ENCODE peak calls at places on chromosomes 1 and 21, in seven cellular contexts. One of them, this sample, is unnamed.

GRCh38 chr21:36783612-36784383 is 84.9 kb downstream of the SIM2 start:
- DNase-seq in endothelial cell of umbilical vein: peak
- DNase-seq in MM.1S: no peak
- DNase-seq in fibroblast of lung: no peak
- DNase-seq in choroid plexus epithelial cell: peak
- DNase-seq in AG04450: peak
- DNase-seq in BJ: peak
- DNase-seq in this sample: peak

GRCh38 chr1:81834921-81835698 is 34.4 kb downstream of the ADGRL2 start:
- DNase-seq in endothelial cell of umbilical vein: peak
- DNase-seq in fibroblast of lung: peak
- DNase-seq in BJ: no peak
- DNase-seq in AG04450: peak
- DNase-seq in MM.1S: peak
- DNase-seq in choroid plexus epithelial cell: peak
- DNase-seq in this sample: no peak

GRCh38 chr1:30759718-30760281 is 2.2 kb upstream of the LAPTM5 start:
- DNase-seq in fibroblast of lung: no peak
- DNase-seq in AG04450: no peak
- DNase-seq in choroid plexus epithelial cell: no peak
- DNase-seq in MM.1S: peak
- DNase-seq in BJ: no peak
- DNase-seq in endothelial cell of umbilical vein: no peak
- DNase-seq in this sample: no peak

GRCh38 chr1:51526248-51526647 is 7.2 kb upstream of the EPS15 start:
- DNase-seq in AG04450: no peak
- DNase-seq in fibroblast of lung: no peak
- DNase-seq in choroid plexus epithelial cell: no peak
- DNase-seq in MM.1S: no peak
- DNase-seq in endothelial cell of umbilical vein: no peak
- DNase-seq in BJ: no peak
- DNase-seq in this sample: no peak

GRCh38 chr1:155179107-155180031 is 5.7 kb downstream of the TRIM46 start:
- DNase-seq in MM.1S: no peak
- DNase-seq in AG04450: no peak
- DNase-seq in fibroblast of lung: no peak
- DNase-seq in endothelial cell of umbilical vein: no peak
- DNase-seq in BJ: no peak
- DNase-seq in choroid plexus epithelial cell: no peak
- DNase-seq in this sample: no peak

GRCh38 chr1:113684153-113684541 is 75.1 kb downstream of the PHTF1 start:
- DNase-seq in MM.1S: no peak
- DNase-seq in fibroblast of lung: peak
- DNase-seq in AG04450: peak
- DNase-seq in choroid plexus epithelial cell: peak
- DNase-seq in BJ: peak
- DNase-seq in endothelial cell of umbilical vein: peak
- DNase-seq in this sample: no peak

GRCh38 chr1:68409426-68409825 is 40.3 kb downstream of the RPE65 start:
- DNase-seq in choroid plexus epithelial cell: no peak
- DNase-seq in fibroblast of lung: peak
- DNase-seq in endothelial cell of umbilical vein: no peak
- DNase-seq in BJ: no peak
- DNase-seq in MM.1S: no peak
- DNase-seq in AG04450: peak
- DNase-seq in this sample: no peak

GRCh38 chr1:220877348-220878095 is 1.7 kb upstream of the HLX start:
- DNase-seq in fibroblast of lung: no peak
- DNase-seq in MM.1S: no peak
- DNase-seq in endothelial cell of umbilical vein: no peak
- DNase-seq in BJ: no peak
- DNase-seq in AG04450: no peak
- DNase-seq in choroid plexus epithelial cell: no peak
- DNase-seq in this sample: no peak

GRCh38 chr1:64624446-64624766 is 120.5 kb upstream of the RAVER2 start:
- DNase-seq in MM.1S: peak
- DNase-seq in BJ: peak
- DNase-seq in endothelial cell of umbilical vein: peak
- DNase-seq in choroid plexus epithelial cell: peak
- DNase-seq in AG04450: no peak
- DNase-seq in fibroblast of lung: peak
- DNase-seq in this sample: no peak

GRCh38 chr1:35573198-35573775 is at the start of gene TFAP2E:
- DNase-seq in MM.1S: no peak
- DNase-seq in BJ: no peak
- DNase-seq in endothelial cell of umbilical vein: peak
- DNase-seq in fibroblast of lung: peak
- DNase-seq in choroid plexus epithelial cell: no peak
- DNase-seq in AG04450: no peak
- DNase-seq in this sample: no peak

GRCh38 chr1:15946546-15947381 is 29.1 kb downstream of the ZBTB17 start:
- DNase-seq in BJ: no peak
- DNase-seq in choroid plexus epithelial cell: no peak
- DNase-seq in fibroblast of lung: no peak
- DNase-seq in endothelial cell of umbilical vein: no peak
- DNase-seq in MM.1S: no peak
- DNase-seq in AG04450: no peak
- DNase-seq in this sample: no peak

GRCh38 chr1:5733596-5733995 is 258.6 kb downstream of the NPHP4 start:
- DNase-seq in AG04450: no peak
- DNase-seq in BJ: no peak
- DNase-seq in endothelial cell of umbilical vein: no peak
- DNase-seq in choroid plexus epithelial cell: no peak
- DNase-seq in fibroblast of lung: no peak
- DNase-seq in MM.1S: no peak
- DNase-seq in this sample: no peak

GRCh38 chr1:193069748-193070394 is 10.5 kb downstream of the RO60 start:
- DNase-seq in MM.1S: peak
- DNase-seq in choroid plexus epithelial cell: peak
- DNase-seq in BJ: no peak
- DNase-seq in fibroblast of lung: peak
- DNase-seq in AG04450: no peak
- DNase-seq in endothelial cell of umbilical vein: peak
- DNase-seq in this sample: no peak

GRCh38 chr1:117838911-117839310 is 90.5 kb downstream of the GDAP2 start:
- DNase-seq in endothelial cell of umbilical vein: peak
- DNase-seq in fibroblast of lung: peak
- DNase-seq in BJ: peak
- DNase-seq in AG04450: no peak
- DNase-seq in choroid plexus epithelial cell: peak
- DNase-seq in MM.1S: no peak
- DNase-seq in this sample: no peak
- H3K4me3 ChIP-seq in endothelial cell of umbilical vein: no peak
- H3K4me3 ChIP-seq in fibroblast of lung: no peak
- H3K4me3 ChIP-seq in BJ: no peak
- H3K4me3 ChIP-seq in AG04450: no peak
- H3K4me3 ChIP-seq in choroid plexus epithelial cell: no peak
- H3K4me3 ChIP-seq in MM.1S: no peak
- H3K4me3 ChIP-seq in this sample: no peak

GRCh38 chr1:53860967-53861411 is 22.9 kb upstream of the NDC1 start:
- DNase-seq in fibroblast of lung: peak
- DNase-seq in choroid plexus epithelial cell: peak
- DNase-seq in AG04450: peak
- DNase-seq in endothelial cell of umbilical vein: peak
- DNase-seq in MM.1S: peak
- DNase-seq in BJ: no peak
- DNase-seq in this sample: no peak
- TF ChIP-seq CTCF in fibroblast of lung: peak
- TF ChIP-seq CTCF in choroid plexus epithelial cell: peak
- TF ChIP-seq CTCF in AG04450: peak
- TF ChIP-seq CTCF in endothelial cell of umbilical vein: peak
- TF ChIP-seq CTCF in MM.1S: peak
- TF ChIP-seq CTCF in BJ: peak
- TF ChIP-seq CTCF in this sample: peak

GRCh38 chr1:13516606-13517005 is 2.8 kb upstream of the LRRC38 start:
- DNase-seq in choroid plexus epithelial cell: no peak
- DNase-seq in fibroblast of lung: no peak
- DNase-seq in BJ: no peak
- DNase-seq in AG04450: no peak
- DNase-seq in endothelial cell of umbilical vein: no peak
- DNase-seq in MM.1S: no peak
- DNase-seq in this sample: no peak

GRCh38 chr1:13512472-13512871 is 1.3 kb downstream of the LRRC38 start:
- DNase-seq in choroid plexus epithelial cell: no peak
- DNase-seq in fibroblast of lung: no peak
- DNase-seq in AG04450: no peak
- DNase-seq in MM.1S: no peak
- DNase-seq in BJ: no peak
- DNase-seq in endothelial cell of umbilical vein: no peak
- DNase-seq in this sample: no peak

GRCh38 chr1:13513885-13514546 is at the start of gene LRRC38:
- DNase-seq in MM.1S: peak
- DNase-seq in endothelial cell of umbilical vein: no peak
- DNase-seq in fibroblast of lung: no peak
- DNase-seq in BJ: no peak
- DNase-seq in AG04450: no peak
- DNase-seq in choroid plexus epithelial cell: no peak
- DNase-seq in this sample: no peak

GRCh38 chr1:13510499-13510898 is 3.3 kb downstream of the LRRC38 start:
- DNase-seq in AG04450: no peak
- DNase-seq in choroid plexus epithelial cell: no peak
- DNase-seq in MM.1S: no peak
- DNase-seq in fibroblast of lung: no peak
- DNase-seq in endothelial cell of umbilical vein: no peak
- DNase-seq in BJ: no peak
- DNase-seq in this sample: no peak

DNA sequence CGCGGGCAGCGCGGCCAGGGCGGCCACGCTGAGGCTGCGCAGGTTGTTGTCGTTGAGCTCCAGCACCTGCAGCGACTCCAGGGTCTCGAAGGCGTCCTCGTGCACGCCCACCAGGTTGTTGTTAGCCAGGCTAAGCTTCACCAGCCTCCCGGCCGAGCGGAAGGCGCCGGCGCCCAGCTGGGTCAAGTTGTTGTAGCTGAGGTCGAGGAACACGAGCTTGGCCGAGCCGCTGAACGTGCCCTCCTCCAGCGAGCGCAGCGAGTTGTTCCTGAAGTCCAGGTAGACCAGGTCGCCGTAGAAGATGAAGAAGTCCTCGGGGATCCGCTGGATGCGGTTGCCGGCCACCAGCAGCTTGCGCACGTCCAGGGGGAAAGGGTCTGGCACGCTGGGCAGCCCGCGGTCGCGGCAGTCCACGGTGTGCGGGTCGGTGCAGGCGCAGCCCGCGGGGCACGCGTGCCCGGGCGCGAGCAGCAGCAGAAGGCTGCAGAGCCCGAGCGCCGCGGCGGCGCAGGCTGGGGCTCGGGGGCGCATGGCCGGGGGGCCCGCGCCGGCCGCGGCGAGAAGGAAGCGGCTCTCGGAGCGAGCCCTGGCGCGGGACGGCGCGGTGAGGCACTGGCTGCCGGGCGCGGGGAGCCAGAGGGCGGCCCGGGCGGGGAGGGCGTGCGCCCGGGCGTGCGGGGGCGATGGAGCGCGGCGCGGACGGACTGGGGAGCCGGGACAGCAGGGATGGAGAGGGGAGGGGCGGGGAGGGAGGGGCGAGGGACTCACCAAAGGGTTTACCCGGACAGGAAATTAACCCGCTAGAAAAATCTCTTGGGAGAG is 529 bp downstream of the LRRC38 start:
- DNase-seq in endothelial cell of umbilical vein: no peak
- DNase-seq in MM.1S: no peak
- DNase-seq in AG04450: no peak
- DNase-seq in fibroblast of lung: no peak
- DNase-seq in BJ: no peak
- DNase-seq in choroid plexus epithelial cell: no peak
- DNase-seq in this sample: no peak
- H3K4me3 ChIP-seq in endothelial cell of umbilical vein: no peak
- H3K4me3 ChIP-seq in MM.1S: no peak
- H3K4me3 ChIP-seq in AG04450: no peak
- H3K4me3 ChIP-seq in fibroblast of lung: no peak
- H3K4me3 ChIP-seq in BJ: no peak
- H3K4me3 ChIP-seq in choroid plexus epithelial cell: no peak
- H3K4me3 ChIP-seq in this sample: no peak

GRCh38 chr1:92969517-92969916 is 8.3 kb upstream of the DIPK1A start:
- DNase-seq in MM.1S: no peak
- DNase-seq in fibroblast of lung: no peak
- DNase-seq in endothelial cell of umbilical vein: no peak
- DNase-seq in AG04450: no peak
- DNase-seq in BJ: no peak
- DNase-seq in choroid plexus epithelial cell: no peak
- DNase-seq in this sample: no peak

GRCh38 chr1:92970990-92971689 is 9.9 kb upstream of the DIPK1A start:
- DNase-seq in endothelial cell of umbilical vein: no peak
- DNase-seq in choroid plexus epithelial cell: no peak
- DNase-seq in AG04450: no peak
- DNase-seq in fibroblast of lung: no peak
- DNase-seq in BJ: no peak
- DNase-seq in MM.1S: no peak
- DNase-seq in this sample: no peak

GRCh38 chr1:92965003-92965402 is 3.7 kb upstream of the DIPK1A start:
- DNase-seq in endothelial cell of umbilical vein: no peak
- DNase-seq in BJ: no peak
- DNase-seq in choroid plexus epithelial cell: no peak
- DNase-seq in AG04450: no peak
- DNase-seq in fibroblast of lung: no peak
- DNase-seq in MM.1S: no peak
- DNase-seq in this sample: no peak

GRCh38 chr1:92972413-92973129 is 11.3 kb upstream of the DIPK1A start:
- DNase-seq in fibroblast of lung: no peak
- DNase-seq in AG04450: no peak
- DNase-seq in endothelial cell of umbilical vein: no peak
- DNase-seq in choroid plexus epithelial cell: no peak
- DNase-seq in MM.1S: no peak
- DNase-seq in BJ: no peak
- DNase-seq in this sample: no peak

GRCh38 chr1:92968138-92969032 is 7.1 kb upstream of the DIPK1A start:
- DNase-seq in choroid plexus epithelial cell: peak
- DNase-seq in endothelial cell of umbilical vein: peak
- DNase-seq in MM.1S: no peak
- DNase-seq in BJ: no peak
- DNase-seq in fibroblast of lung: peak
- DNase-seq in AG04450: no peak
- DNase-seq in this sample: no peak
- TF ChIP-seq CTCF in choroid plexus epithelial cell: peak
- TF ChIP-seq CTCF in endothelial cell of umbilical vein: peak
- TF ChIP-seq CTCF in MM.1S: peak
- TF ChIP-seq CTCF in BJ: peak
- TF ChIP-seq CTCF in fibroblast of lung: peak
- TF ChIP-seq CTCF in AG04450: peak
- TF ChIP-seq CTCF in this sample: peak

GRCh38 chr1:145999321-146000024 is 3.1 kb upstream of the TXNIP start:
- DNase-seq in MM.1S: peak
- DNase-seq in AG04450: no peak
- DNase-seq in fibroblast of lung: no peak
- DNase-seq in BJ: no peak
- DNase-seq in choroid plexus epithelial cell: no peak
- DNase-seq in endothelial cell of umbilical vein: no peak
- DNase-seq in this sample: no peak
- H3K4me3 ChIP-seq in MM.1S: peak
- H3K4me3 ChIP-seq in AG04450: no peak
- H3K4me3 ChIP-seq in fibroblast of lung: no peak
- H3K4me3 ChIP-seq in BJ: no peak
- H3K4me3 ChIP-seq in choroid plexus epithelial cell: no peak
- H3K4me3 ChIP-seq in endothelial cell of umbilical vein: no peak
- H3K4me3 ChIP-seq in this sample: no peak

GRCh38 chr1:40532844-40533424 is 1.5 kb downstream of the ZNF684 start:
- DNase-seq in endothelial cell of umbilical vein: peak
- DNase-seq in AG04450: no peak
- DNase-seq in BJ: no peak
- DNase-seq in choroid plexus epithelial cell: peak
- DNase-seq in MM.1S: peak
- DNase-seq in fibroblast of lung: peak
- DNase-seq in this sample: no peak
- TF ChIP-seq CTCF in endothelial cell of umbilical vein: peak
- TF ChIP-seq CTCF in AG04450: peak
- TF ChIP-seq CTCF in BJ: peak
- TF ChIP-seq CTCF in choroid plexus epithelial cell: peak
- TF ChIP-seq CTCF in MM.1S: peak
- TF ChIP-seq CTCF in fibroblast of lung: peak
- TF ChIP-seq CTCF in this sample: peak

GRCh38 chr21:33025471-33026298 is at the start of gene OLIG2:
- DNase-seq in AG04450: no peak
- DNase-seq in BJ: no peak
- DNase-seq in endothelial cell of umbilical vein: peak
- DNase-seq in MM.1S: peak
- DNase-seq in choroid plexus epithelial cell: no peak
- DNase-seq in fibroblast of lung: no peak
- DNase-seq in this sample: no peak
- H3K4me3 ChIP-seq in AG04450: no peak
- H3K4me3 ChIP-seq in BJ: no peak
- H3K4me3 ChIP-seq in endothelial cell of umbilical vein: no peak
- H3K4me3 ChIP-seq in MM.1S: peak
- H3K4me3 ChIP-seq in choroid plexus epithelial cell: no peak
- H3K4me3 ChIP-seq in fibroblast of lung: no peak
- H3K4me3 ChIP-seq in this sample: no peak

This sample was measured in epithelial cell of proximal tubule.